ENCODE peak calls at places on chromosomes 4 and X, in ten cellular contexts. X is CD4-positive, CD25-positive, alpha-beta regulatory T cell; R is aorta; H is naive thymus-derived CD4-positive, alpha-beta T cell; C is SK-N-SH; S is IMR-90; O is right lobe of liver; A is psoas muscle; Z is GM23338; T is testis. G is an unnamed sample.
A peak's percentile ranks its signal among the peaks of the same experiment; 100 is the strongest.

GRCh38 chr4:38943355-38943754 is 75.7 kb downstream of the FAM114A1 start:
- DNase-seq in X (no peak), R (no peak), H (no peak), C (peak; percentile 73), S (peak; percentile 85), O (no peak), A (peak; percentile 81), Z (no peak), T (peak; percentile 68), G (peak; percentile 76)

GRCh38 chr4:22670953-22671352 is 21.8 kb upstream of the GBA3 start:
- DNase-seq in X (no peak), R (no peak), H (no peak), C (no peak), S (peak; percentile 13), O (no peak), A (no peak), Z (no peak), T (no peak), G (no peak)

GRCh38 chrX:150844016-150844415 is 54.5 kb downstream of the CD99L2 start:
- DNase-seq in X (no peak), R (no peak), H (no peak), C (no peak), S (no peak), O (no peak), A (no peak), Z (no peak), T (no peak), G (no peak)

GRCh38 chr4:39354178-39354503 is 12.0 kb downstream of the RFC1 start:
- DNase-seq in X (no peak), R (no peak), H (no peak), C (no peak), S (no peak), O (no peak), A (no peak), Z (no peak), T (no peak), G (no peak)

GRCh38 chr4:13922459-13922858 is 294.9 kb upstream of the BOD1L1 start:
- DNase-seq in X (no peak), R (no peak), H (no peak), C (no peak), S (no peak), O (no peak), A (no peak), Z (no peak), T (no peak), G (no peak)

GRCh38 chr4:37453004-37453360 is 208.4 kb downstream of the NWD2 start:
- DNase-seq in X (no peak), R (no peak), H (peak; percentile 46), C (peak; percentile 47), S (peak; percentile 48), O (no peak), A (no peak), Z (peak; percentile 89), T (peak; percentile 82), G (peak; percentile 43)

GRCh38 chrX:54066841-54067240 is 22.6 kb upstream of the PHF8 start:
- DNase-seq in X (no peak), R (no peak), H (no peak), C (no peak), S (peak; percentile 65), O (no peak), A (no peak), Z (no peak), T (no peak), G (no peak)

GRCh38 chr4:115361781-115362180 is 248.4 kb upstream of the NDST4 start:
- DNase-seq in X (no peak), R (no peak), H (no peak), C (no peak), S (no peak), O (no peak), A (no peak), Z (no peak), T (no peak), G (no peak)

GRCh38 chr4:149291463-149291862 is 524.2 kb downstream of the IQCM start:
- DNase-seq in X (no peak), R (no peak), H (no peak), C (no peak), S (peak; percentile 43), O (no peak), A (no peak), Z (no peak), T (no peak), G (no peak)

GRCh38 chr4:106277140-106277680 is 38.8 kb downstream of the TBCK start:
- DNase-seq in X (no peak), R (no peak), H (no peak), C (no peak), S (peak; percentile 2), O (no peak), A (no peak), Z (no peak), T (no peak), G (no peak)

GRCh38 chr4:48178931-48179330 is 44.9 kb upstream of the TXK start:
- DNase-seq in X (no peak), R (no peak), H (no peak), C (no peak), S (no peak), O (no peak), A (no peak), Z (peak; percentile 67), T (no peak), G (no peak)

GRCh38 chrX:10611441-10612090 is 8.8 kb downstream of the MID1 start:
- DNase-seq in X (no peak), R (no peak), H (no peak), C (no peak), S (peak; percentile 27), O (no peak), A (no peak), Z (peak; percentile 44), T (no peak), G (no peak)
- H3K4me1 ChIP-seq in X (no peaks in the 10 kb centered on the region), R (no peaks in the 10 kb centered on the region), H (no peaks in the 10 kb centered on the region), C (no peaks in the 10 kb centered on the region), S (peaks cover 6% of the 10 kb centered on the region), O (no peaks in the 10 kb centered on the region), A (no peaks in the 10 kb centered on the region), Z (peaks cover 49% of the 10 kb centered on the region), T (peaks cover 12% of the 10 kb centered on the region), G (no peaks in the 10 kb centered on the region)

GRCh38 chr4:162869157-162869556 is 297.5 kb downstream of the NAF1 start:
- DNase-seq in X (no peak), R (no peak), H (no peak), C (no peak), S (no peak), O (no peak), A (no peak), Z (no peak), T (no peak), G (no peak)

GRCh38 chr4:162866565-162866964 is 300.1 kb downstream of the NAF1 start:
- DNase-seq in X (no peak), R (no peak), H (no peak), C (no peak), S (no peak), O (no peak), A (no peak), Z (no peak), T (no peak), G (no peak)

GRCh38 chr4:162865102-162865501 is 301.6 kb downstream of the NAF1 start:
- DNase-seq in X (no peak), R (no peak), H (no peak), C (no peak), S (no peak), O (no peak), A (no peak), Z (peak; percentile 25), T (no peak), G (peak; percentile 5)
- H3K4me3 ChIP-seq in X (no peak overlapping the region), R (no peak overlapping the region), H (no peak overlapping the region), C (no peak overlapping the region), S (no peak overlapping the region), O (no peak overlapping the region), A (no peak overlapping the region), Z (no peak overlapping the region), T (no peak overlapping the region), G (no peak overlapping the region)

GRCh38 chr4:2596153-2596552 is 59.7 kb downstream of the FAM193A start:
- DNase-seq in X (no peak), R (no peak), H (no peak), C (no peak), S (no peak), O (no peak), A (no peak), Z (no peak), T (no peak), G (no peak)

GRCh38 chr4:2600878-2601277 is 64.4 kb downstream of the FAM193A start:
- DNase-seq in X (no peak), R (no peak), H (no peak), C (no peak), S (no peak), O (no peak), A (no peak), Z (no peak), T (no peak), G (no peak)

GRCh38 chr4:2604614-2605013 is 68.2 kb downstream of the FAM193A start:
- DNase-seq in X (no peak), R (no peak), H (no peak), C (no peak), S (no peak), O (no peak), A (no peak), Z (no peak), T (no peak), G (no peak)

GRCh38 chr4:2595436-2595835 is 59.0 kb downstream of the FAM193A start:
- DNase-seq in X (no peak), R (no peak), H (no peak), C (peak; percentile 78), S (peak; percentile 66), O (no peak), A (no peak), Z (no peak), T (no peak), G (peak; percentile 76)

DNA sequence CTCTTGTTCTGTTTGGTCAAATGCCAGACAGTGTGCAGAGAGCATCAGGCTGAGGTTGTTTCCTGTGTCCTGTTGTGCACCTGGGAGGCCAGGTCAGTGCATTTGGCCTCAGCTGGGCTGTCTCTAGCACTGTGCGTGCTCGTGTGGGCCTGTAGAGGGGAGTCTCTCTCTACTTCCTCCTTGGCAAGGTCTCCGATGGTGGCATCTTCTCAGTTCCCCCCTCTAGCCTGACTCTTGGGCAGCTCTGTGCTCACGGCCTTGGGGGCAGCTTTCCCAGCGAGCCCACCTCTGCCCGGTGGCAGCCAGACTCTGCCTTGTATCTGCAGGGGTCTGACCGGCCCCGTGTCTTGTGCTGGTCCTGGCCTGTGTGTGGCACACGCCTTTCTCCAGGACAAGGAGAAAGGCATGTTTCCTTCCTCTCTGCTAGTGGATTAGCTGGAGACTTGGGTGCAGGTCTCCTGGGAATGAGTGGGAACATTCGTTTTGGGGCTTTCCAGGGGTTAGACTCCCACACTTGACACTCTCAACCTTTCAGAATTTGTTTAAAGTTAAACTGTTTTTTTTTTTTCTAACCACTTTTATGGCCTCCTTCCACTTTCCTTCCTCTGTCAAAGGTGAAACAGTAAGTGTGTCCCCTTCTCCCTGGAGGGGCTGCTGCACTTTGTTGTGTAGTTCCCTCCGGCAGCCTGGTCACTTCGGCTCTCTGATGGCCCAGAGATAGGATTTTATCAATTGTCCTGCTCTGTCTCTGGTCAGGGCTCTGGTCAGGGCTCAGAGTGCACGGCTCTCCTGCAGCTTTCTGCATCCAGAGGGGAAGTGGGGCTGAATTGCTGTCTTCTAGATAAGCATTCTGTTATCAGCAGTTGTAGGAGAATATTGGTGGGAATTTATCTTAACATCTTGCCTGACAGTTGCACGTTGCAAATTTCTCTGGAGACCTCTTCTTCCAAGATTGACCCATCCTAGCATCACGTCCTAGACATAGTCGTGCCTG is 62.5 kb downstream of the FAM193A start:
- DNase-seq in X (no peak), R (no peak), H (no peak), C (peak; percentile 72), S (peak; percentile 19), O (no peak), A (no peak), Z (peak; percentile 44), T (peak; percentile 43), G (peak; percentile 23)
- H3K4me1 ChIP-seq in X (peaks cover 17% of the 10 kb centered on the region), R (no peaks in the 10 kb centered on the region), H (no peaks in the 10 kb centered on the region), C (peaks cover 62% of the 10 kb centered on the region), S (peaks cover 34% of the 10 kb centered on the region), O (no peaks in the 10 kb centered on the region), A (peaks cover 49% of the 10 kb centered on the region), Z (peaks cover 48% of the 10 kb centered on the region), T (peaks cover 40% of the 10 kb centered on the region), G (peaks cover 42% of the 10 kb centered on the region)

GRCh38 chr4:101103381-101104142 is 243.8 kb downstream of the PPP3CA start:
- DNase-seq in X (no peak), R (no peak), H (no peak), C (peak; percentile 10), S (peak; percentile 48), O (no peak), A (no peak), Z (peak; percentile 27), T (no peak), G (no peak)
- H3K4me3 ChIP-seq in X (peak overlapping the region; percentile 1), R (no peak overlapping the region), H (no peak overlapping the region), C (no peak overlapping the region), S (no peak overlapping the region), O (no peak overlapping the region), A (no peak overlapping the region), Z (no peak overlapping the region), T (no peak overlapping the region), G (no peak overlapping the region)